ENCODE peak calls at places on chromosomes 6 and 20, in eight cellular contexts. Q is mesenchymal stem cell; I is CD8-positive, alpha-beta T cell; K is HepG2; R is cardiac muscle cell; F is iPS DF 6.9; V is tibial artery; N is foreskin keratinocyte. A is an unnamed sample. For H3K4me1, the result is how much of the 10 kb centered on the place peaks cover.

GRCh38 chr6:88725111-88725711 is 238.2 kb downstream of the RNGTT start:
- DNase-seq in Q (peak), I (no peak), K (peak), R (peak), F (peak), V (no peak), N (no peak), A (no peak)

GRCh38 chr20:41082306-41082705 is 53.7 kb downstream of the TOP1 start:
- DNase-seq in Q (no peak), I (no peak), K (no peak), R (no peak), F (no peak), V (no peak), N (no peak), A (no peak)

GRCh38 chr6:90135672-90136071 is 161.0 kb downstream of the BACH2 start:
- DNase-seq in Q (peak), I (no peak), K (no peak), R (no peak), F (no peak), V (no peak), N (no peak), A (no peak)

GRCh38 chr6:22470454-22471368 is 98.7 kb upstream of the HDGFL1 start:
- DNase-seq in Q (no peak), I (no peak), K (no peak), R (peak), F (no peak), V (peak), N (no peak), A (peak)

GRCh38 chr6:33061987-33062386 is 11.5 kb downstream of the HLA-DPA1 start:
- DNase-seq in Q (peak), I (no peak), K (no peak), R (no peak), F (no peak), V (no peak), N (no peak), A (no peak)

GRCh38 chr20:18989736-18990474 is 176.3 kb downstream of the SCP2D1 start:
- DNase-seq in Q (no peak), I (no peak), K (no peak), R (no peak), F (no peak), V (peak), N (no peak), A (peak)

GRCh38 chr20:4835244-4836177 is 113.8 kb downstream of the PRND start:
- DNase-seq in Q (no peak), I (no peak), K (no peak), R (peak), F (no peak), V (peak), N (no peak), A (peak)

GRCh38 chr20:5938456-5939029 is 11.8 kb downstream of the TRMT6 start:
- DNase-seq in Q (no peak), I (no peak), K (no peak), R (no peak), F (no peak), V (no peak), N (no peak), A (no peak)

GRCh38 chr6:144362042-144363018 is 77.2 kb downstream of the UTRN start:
- DNase-seq in Q (peak), I (no peak), K (peak), R (no peak), F (no peak), V (no peak), N (no peak), A (no peak)

GRCh38 chr6:73710470-73710869 is 14.5 kb downstream of the CD109 start:
- DNase-seq in Q (peak), I (no peak), K (peak), R (no peak), F (no peak), V (no peak), N (peak), A (no peak)

GRCh38 chr6:17905611-17906592 is 81.5 kb downstream of the KIF13A start:
- DNase-seq in Q (peak), I (no peak), K (no peak), R (no peak), F (no peak), V (no peak), N (peak), A (no peak)

GRCh38 chr6:167906899-167907298 is 80.2 kb downstream of the AFDN start:
- DNase-seq in Q (no peak), I (no peak), K (no peak), R (peak), F (no peak), V (no peak), N (peak), A (no peak)

GRCh38 chr6:142846459-142846831 is 98.5 kb downstream of the HIVEP2 start:
- DNase-seq in Q (peak), I (no peak), K (no peak), R (no peak), F (no peak), V (no peak), N (no peak), A (no peak)

GRCh38 chr6:148723484-148723883 is 23.3 kb upstream of the UST start:
- DNase-seq in Q (peak), I (no peak), K (no peak), R (no peak), F (no peak), V (no peak), N (no peak), A (no peak)

GRCh38 chr6:121645100-121645745 is 209.8 kb downstream of the GJA1 start:
- DNase-seq in Q (no peak), I (no peak), K (no peak), R (no peak), F (no peak), V (no peak), N (no peak), A (no peak)

GRCh38 chr6:84762220-84762940 is 2.0 kb downstream of the TBX18 start:
- DNase-seq in Q (peak), I (no peak), K (no peak), R (peak), F (no peak), V (peak), N (no peak), A (peak)

GRCh38 chr6:37648465-37649330 is 49.0 kb downstream of the MDGA1 start:
- DNase-seq in Q (peak), I (no peak), K (no peak), R (peak), F (peak), V (no peak), N (no peak), A (peak)

GRCh38 chr20:9889270-9889981 is 50.5 kb upstream of the PAK5 start:
- DNase-seq in Q (no peak), I (no peak), K (peak), R (no peak), F (no peak), V (no peak), N (no peak), A (no peak)

GRCh38 chr6:63582579-63583231 is 10.4 kb downstream of the LOC128125822 start:
- DNase-seq in Q (no peak), I (no peak), K (no peak), R (no peak), F (no peak), V (no peak), N (no peak), A (no peak)

DNA sequence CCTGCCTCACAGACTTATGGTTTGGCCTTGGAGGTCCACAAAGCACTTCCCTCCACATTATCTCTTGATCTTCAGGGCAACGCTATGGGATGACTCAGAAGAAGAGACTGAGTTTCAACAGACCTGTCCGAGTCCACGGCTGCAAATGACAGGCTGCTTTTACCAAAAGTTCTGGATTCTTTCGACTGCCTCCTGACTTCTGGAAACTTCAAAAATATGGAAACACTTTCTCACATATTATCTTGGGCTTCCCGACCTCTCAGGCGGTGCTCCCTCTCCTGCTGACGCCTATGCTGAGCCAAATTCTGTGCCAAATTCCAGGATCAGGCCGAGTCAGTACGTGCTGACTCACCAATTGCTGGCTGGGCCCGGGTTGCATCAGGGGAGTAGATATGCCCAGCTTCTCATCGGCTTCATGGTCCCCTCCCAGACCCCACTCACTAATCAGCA is 190.2 kb downstream of the BMP7 start:
- DNase-seq in Q (peak), I (no peak), K (peak), R (no peak), F (no peak), V (peak), N (peak), A (no peak)
- H3K4me1 ChIP-seq in Q (under half), I (under half), K (under half), R (under half), F (under half), V (under half), N (under half), A (under half)

DNA sequence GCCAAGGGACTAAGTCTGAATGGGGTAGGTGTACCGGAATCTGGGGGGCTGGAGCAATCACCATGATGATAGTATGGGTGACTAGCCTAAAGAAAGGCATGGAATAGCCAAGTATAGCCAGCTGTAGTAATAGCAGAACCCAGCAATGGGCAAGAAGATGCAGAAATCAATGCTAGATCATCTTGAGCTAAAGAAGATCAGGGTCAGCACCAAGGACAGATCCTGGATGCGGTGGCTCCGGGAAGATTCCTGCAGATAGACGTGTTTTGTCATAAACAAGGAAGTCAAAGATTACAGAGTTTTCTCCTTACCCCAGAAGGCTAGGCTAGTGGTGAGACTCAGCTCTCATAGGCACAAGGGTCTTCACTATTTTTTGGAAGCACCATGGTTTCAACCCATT is 561.6 kb upstream of the CHD6 start:
- DNase-seq in Q (no peak), I (no peak), K (no peak), R (peak), F (no peak), V (no peak), N (no peak), A (no peak)
- H3K4me1 ChIP-seq in Q (under half), I (under half), K (under half), R (under half), F (under half), V (under half), N (under half), A (under half)

DNA sequence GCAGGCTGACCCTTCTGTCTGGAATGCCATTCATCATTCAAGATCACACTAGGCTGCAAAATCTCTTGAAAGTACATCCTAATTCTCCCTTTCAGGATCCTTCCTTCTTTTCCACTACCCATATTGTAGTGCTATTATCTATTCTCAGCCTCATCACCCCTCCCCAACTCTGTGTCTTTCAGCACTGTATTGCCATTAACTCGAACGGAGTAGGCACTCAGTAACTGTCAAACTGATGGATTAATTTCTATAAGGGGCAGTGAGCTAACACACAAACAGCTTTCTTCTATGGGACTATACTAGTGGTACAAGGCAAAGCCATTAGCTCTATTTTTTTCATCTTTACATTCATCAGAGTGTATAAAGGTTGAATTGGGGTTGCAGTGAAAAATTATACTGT is 46.6 kb downstream of the LAMA4 start:
- DNase-seq in Q (no peak), I (no peak), K (no peak), R (peak), F (no peak), V (no peak), N (no peak), A (no peak)
- H3K4me1 ChIP-seq in Q (under half), I (under half), K (under half), R (under half), F (under half), V (under half), N (under half), A (under half)

GRCh38 chr20:61350500-61351250 is 98.6 kb downstream of the CDH4 start:
- DNase-seq in Q (no peak), I (no peak), K (no peak), R (no peak), F (no peak), V (no peak), N (no peak), A (no peak)

GRCh38 chr20:61353261-61353995 is 101.4 kb downstream of the CDH4 start:
- DNase-seq in Q (peak), I (no peak), K (no peak), R (no peak), F (no peak), V (no peak), N (peak), A (no peak)

GRCh38 chr20:61353996-61354390 is 101.9 kb downstream of the CDH4 start:
- DNase-seq in Q (no peak), I (no peak), K (no peak), R (no peak), F (no peak), V (no peak), N (no peak), A (no peak)

GRCh38 chr20:61354501-61354900 is 102.4 kb downstream of the CDH4 start:
- DNase-seq in Q (no peak), I (no peak), K (no peak), R (no peak), F (no peak), V (no peak), N (no peak), A (no peak)

DNA sequence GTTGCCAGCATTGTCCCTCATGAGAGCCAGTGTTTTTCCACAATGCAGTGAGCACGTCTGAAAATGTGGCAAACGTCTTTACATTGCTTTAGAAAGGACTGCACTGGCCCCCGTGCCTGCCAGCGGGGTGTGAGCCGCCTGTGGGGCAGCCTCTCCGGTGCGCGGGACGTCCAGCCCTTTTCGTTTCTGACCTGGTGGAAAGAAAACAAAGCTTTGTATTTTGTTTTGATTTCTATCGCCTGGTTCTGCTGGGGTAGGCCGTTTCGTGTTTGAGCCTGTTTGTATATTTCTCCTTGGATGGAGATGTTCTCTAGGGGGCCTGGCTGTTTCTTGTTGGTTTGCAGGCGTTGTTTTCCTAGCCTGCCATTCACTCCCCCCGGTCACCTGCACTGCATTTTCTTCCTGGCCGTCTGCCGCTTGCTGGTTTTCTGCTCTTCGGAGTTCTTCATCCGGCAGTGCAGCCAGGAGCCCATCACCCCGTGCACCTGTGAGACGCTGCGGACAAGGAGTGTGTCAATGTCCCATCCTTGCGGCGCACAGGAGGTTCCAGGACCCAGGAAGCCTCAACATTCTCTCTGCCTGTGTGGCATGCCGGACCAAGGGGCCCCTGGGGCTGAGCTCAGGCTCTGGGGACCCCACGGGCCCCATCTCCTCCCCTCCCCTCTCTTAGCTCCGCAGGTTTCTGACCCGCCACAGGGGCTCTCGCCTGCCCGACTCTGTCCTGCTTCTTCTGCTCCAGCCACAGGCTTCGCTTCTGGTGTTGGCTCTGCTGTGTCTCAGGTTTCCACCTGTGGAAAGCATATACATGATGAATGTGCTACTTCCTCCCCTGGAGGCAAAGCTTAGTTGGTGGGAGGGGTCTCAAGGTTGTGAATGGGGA is 100.6 kb downstream of the CDH4 start:
- DNase-seq in Q (no peak), I (no peak), K (no peak), R (no peak), F (no peak), V (no peak), N (no peak), A (no peak)
- H3K4me1 ChIP-seq in Q (under half), I (under half), K (under half), R (under half), F (under half), V (under half), N (under half), A (under half)

DNA sequence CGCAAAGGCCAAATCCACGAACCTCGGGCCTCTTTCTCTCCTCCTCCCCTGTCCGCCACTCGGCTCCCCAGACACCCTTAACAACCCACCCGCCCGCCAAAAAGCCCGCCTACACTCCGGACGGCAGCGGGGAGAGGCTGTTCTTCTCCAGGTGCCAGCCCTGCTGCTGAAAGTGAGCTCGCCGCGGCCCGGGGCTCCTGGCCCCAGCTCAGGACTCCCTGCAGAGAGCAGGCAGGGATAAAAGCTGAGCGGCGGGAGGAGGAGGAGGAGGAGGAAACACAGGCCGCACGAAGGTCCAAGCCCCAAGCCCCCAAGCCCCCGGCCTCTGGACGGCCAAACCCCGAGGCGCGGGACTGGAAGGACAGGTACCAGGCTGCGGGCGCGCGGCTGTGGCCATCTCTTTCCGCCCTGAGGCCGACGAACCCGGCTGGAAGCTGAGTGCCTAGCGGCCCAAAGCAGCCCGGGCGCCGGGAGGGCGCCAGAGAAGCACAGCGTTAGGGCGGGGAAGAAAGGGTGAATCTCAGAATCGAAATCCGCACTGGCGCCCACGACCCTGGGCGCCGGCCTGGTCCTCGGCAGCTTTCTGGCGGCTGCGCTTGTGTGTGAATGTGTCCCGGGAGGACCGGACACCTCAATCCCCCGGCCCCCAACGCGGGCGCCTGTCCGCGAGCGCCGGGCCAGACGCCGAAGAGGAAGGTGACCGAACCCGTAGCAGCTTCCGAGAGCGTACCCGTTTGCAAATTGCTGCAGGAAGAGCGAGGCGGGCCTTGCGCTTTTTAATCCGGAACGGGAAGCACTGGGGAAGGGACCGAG is 3.2 kb downstream of the NRN1 start:
- DNase-seq in Q (no peak), I (no peak), K (no peak), R (peak), F (no peak), V (no peak), N (no peak), A (no peak)
- H3K4me1 ChIP-seq in Q (under half), I (half or more), K (under half), R (under half), F (under half), V (half or more), N (under half), A (under half)

GRCh38 chr20:17287998-17288397 is 61.2 kb downstream of the PCSK2 start:
- DNase-seq in Q (no peak), I (no peak), K (no peak), R (no peak), F (no peak), V (no peak), N (no peak), A (no peak)

DNA sequence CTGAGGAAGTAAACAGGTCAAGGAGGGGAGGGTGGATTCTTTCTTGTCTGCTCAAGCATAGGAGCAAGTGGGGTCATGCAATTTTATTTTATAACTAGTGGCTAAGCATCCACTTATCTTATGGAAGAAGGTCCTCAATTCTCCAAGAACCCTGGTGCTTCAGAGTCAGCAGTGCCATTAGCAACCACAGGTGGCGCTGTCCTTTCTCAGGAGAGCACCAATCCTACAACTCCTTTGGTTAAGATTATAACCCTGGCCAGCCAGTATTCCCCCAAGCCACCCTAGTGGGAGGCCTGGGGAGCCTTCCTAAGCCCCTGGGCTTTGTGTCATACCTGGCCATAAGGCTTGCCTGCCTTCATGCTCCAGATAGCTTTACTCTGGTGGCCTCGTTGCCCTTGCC is 60.7 kb downstream of the PCSK2 start:
- DNase-seq in Q (no peak), I (no peak), K (no peak), R (no peak), F (no peak), V (no peak), N (no peak), A (no peak)
- H3K4me1 ChIP-seq in Q (under half), I (under half), K (under half), R (under half), F (under half), V (under half), N (under half), A (under half)

A was measured in ovary.